ENCODE peak calls at places on chromosomes 6 and 20, in six cellular contexts. C is fibroblast of lung, T is hepatocyte, X is HepG2, W is OCI-LY7, K is K562. R is an unnamed sample. For H3K9me3, H3K4me1 and H3K79me2, the result is how much of the 10 kb centered on the place peaks cover.

GRCh38 chr6:115618311-115618710 is 442.4 kb downstream of the FRK start:
- DNase-seq in C (peak), T (no peak), X (no peak), W (no peak), K (no peak), R (no peak)

GRCh38 chr6:35310265-35310831 is 12.7 kb downstream of the DEF6 start:
- DNase-seq in C (no peak), T (no peak), X (no peak), W (no peak), K (no peak), R (no peak)

GRCh38 chr6:132414332-132414731 is 13.1 kb upstream of the MOXD1 start:
- DNase-seq in C (no peak), T (no peak), X (no peak), W (no peak), K (no peak), R (no peak)

GRCh38 chr20:63027425-63028389 is 20.9 kb upstream of the BHLHE23 start:
- DNase-seq in C (no peak), T (no peak), X (no peak), W (peak), K (no peak), R (no peak)

GRCh38 chr20:43681468-43681942 is 14.6 kb downstream of the MYBL2 start:
- DNase-seq in C (no peak), T (no peak), X (no peak), W (peak), K (no peak), R (no peak)

GRCh38 chr20:50868509-50869495 is 62.4 kb downstream of the ADNP start:
- DNase-seq in C (no peak), T (peak), X (peak), W (no peak), K (no peak), R (no peak)

GRCh38 chr6:40346241-40346640 is 240.9 kb downstream of the LRFN2 start:
- DNase-seq in C (no peak), T (no peak), X (no peak), W (no peak), K (no peak), R (no peak)

GRCh38 chr6:23244300-23244699 is 674.9 kb downstream of the HDGFL1 start:
- DNase-seq in C (peak), T (no peak), X (no peak), W (no peak), K (no peak), R (no peak)

GRCh38 chr6:138403324-138403800 is 661 bp upstream of the HEBP2 start:
- DNase-seq in C (no peak), T (peak), X (no peak), W (peak), K (peak), R (peak)

GRCh38 chr6:140970485-140970884 is 1162.2 kb upstream of the GJE1 start:
- DNase-seq in C (no peak), T (peak), X (no peak), W (no peak), K (no peak), R (no peak)

GRCh38 chr6:48377115-48377514 is 266.1 kb upstream of the PTCHD4 start:
- DNase-seq in C (no peak), T (no peak), X (no peak), W (no peak), K (no peak), R (no peak)

GRCh38 chr6:147418523-147418922 is 90.0 kb upstream of the SAMD5 start:
- DNase-seq in C (no peak), T (no peak), X (no peak), W (no peak), K (no peak), R (no peak)

GRCh38 chr6:67606905-67607828 is 1027.9 kb upstream of the ADGRB3 start:
- DNase-seq in C (peak), T (no peak), X (no peak), W (no peak), K (no peak), R (no peak)

GRCh38 chr20:56574531-56575142 is 41.6 kb downstream of the FAM209B start:
- DNase-seq in C (no peak), T (peak), X (no peak), W (no peak), K (no peak), R (no peak)

GRCh38 chr6:119620846-119621570 is 271.4 kb upstream of the MAN1A1 start:
- DNase-seq in C (peak), T (peak), X (no peak), W (no peak), K (no peak), R (peak)

GRCh38 chr6:80003841-80004198 is 629 bp upstream of the TTK start:
- DNase-seq in C (no peak), T (no peak), X (no peak), W (no peak), K (no peak), R (no peak)

GRCh38 chr20:62476074-62476838 is 461 bp upstream of the GATA5 start:
- DNase-seq in C (no peak), T (no peak), X (no peak), W (no peak), K (peak), R (no peak)

GRCh38 chr6:155142163-155142901 is 121.5 kb upstream of the CLDN20 start:
- DNase-seq in C (no peak), T (no peak), X (no peak), W (no peak), K (no peak), R (no peak)

GRCh38 chr6:157265630-157266029 is 57.7 kb downstream of the TMEM242 start:
- DNase-seq in C (no peak), T (no peak), X (no peak), W (no peak), K (no peak), R (peak)

GRCh38 chr6:115947964-115948541 is 112.6 kb downstream of the FRK start:
- DNase-seq in C (no peak), T (peak), X (peak), W (no peak), K (no peak), R (peak)

GRCh38 chr6:13863699-13864155 is 49.4 kb upstream of the MCUR1 start:
- DNase-seq in C (no peak), T (peak), X (peak), W (no peak), K (no peak), R (peak)

GRCh38 chr20:19913927-19914614 is 103.1 kb upstream of the NAA20 start:
- DNase-seq in C (peak), T (no peak), X (peak), W (no peak), K (no peak), R (peak)

GRCh38 chr6:40293109-40293823 is 293.9 kb downstream of the LRFN2 start:
- DNase-seq in C (no peak), T (no peak), X (no peak), W (no peak), K (no peak), R (no peak)

GRCh38 chr6:169269180-169270076 is 15.8 kb upstream of the THBS2 start:
- DNase-seq in C (peak), T (no peak), X (no peak), W (no peak), K (no peak), R (no peak)

GRCh38 chr6:13485923-13486557 is 1.4 kb downstream of the GFOD1 start:
- DNase-seq in C (peak), T (peak), X (peak), W (peak), K (peak), R (peak)

GRCh38 chr20:8951136-8951535 is 117.8 kb upstream of the PLCB4 start:
- DNase-seq in C (no peak), T (no peak), X (no peak), W (no peak), K (no peak), R (no peak)

GRCh38 chr6:39273394-39273793 is 40.8 kb downstream of the KCNK17 start:
- DNase-seq in C (no peak), T (no peak), X (no peak), W (no peak), K (no peak), R (peak)

GRCh38 chr6:41511443-41512060 is 34.6 kb upstream of the FOXP4 start:
- DNase-seq in C (no peak), T (no peak), X (no peak), W (no peak), K (no peak), R (no peak)

GRCh38 chr20:51306521-51307358 is 235.8 kb downstream of the NFATC2 start:
- DNase-seq in C (peak), T (peak), X (peak), W (peak), K (peak), R (peak)

GRCh38 chr20:15346657-15347280 is 1009.4 kb upstream of the FLRT3 start:
- DNase-seq in C (no peak), T (no peak), X (no peak), W (no peak), K (no peak), R (no peak)

GRCh38 chr6:2765896-2766766 is 938 bp downstream of the WRNIP1 start:
- DNase-seq in C (peak), T (peak), X (no peak), W (peak), K (peak), R (peak)

GRCh38 chr6:2765166-2765895 is at the start of gene WRNIP1:
- DNase-seq in C (peak), T (peak), X (peak), W (peak), K (peak), R (peak)

GRCh38 chr6:2763876-2764540 is 1.2 kb upstream of the WRNIP1 start:
- DNase-seq in C (no peak), T (no peak), X (no peak), W (no peak), K (no peak), R (no peak)

GRCh38 chr6:2763345-2763841 is 1.8 kb upstream of the WRNIP1 start:
- DNase-seq in C (no peak), T (no peak), X (no peak), W (no peak), K (no peak), R (peak)

GRCh38 chr6:2764610-2765165 is 505 bp upstream of the WRNIP1 start:
- DNase-seq in C (peak), T (peak), X (peak), W (peak), K (peak), R (no peak)
- H3K9me3 ChIP-seq in C (under half), T (under half), X (under half), W (under half), K (under half), R (under half)

GRCh38 chr20:48025061-48025515 is 239.8 kb upstream of the SULF2 start:
- DNase-seq in C (peak), T (peak), X (no peak), W (peak), K (no peak), R (peak)
- H3K4me1 ChIP-seq in C (under half), T (under half), X (under half), W (under half), K (under half), R (under half)

GRCh38 chr6:7300890-7301289 is 12.1 kb downstream of the SSR1 start:
- DNase-seq in C (no peak), T (no peak), X (no peak), W (no peak), K (no peak), R (no peak)
- H3K79me2 ChIP-seq in C (under half), T (under half), X (under half), W (under half), K (under half), R (under half)

GRCh38 chr20:29298271-29298590 is 1959.2 kb upstream of the DEFB115 start:
- DNase-seq in C (no peak), T (no peak), X (no peak), W (no peak), K (no peak), R (no peak)
- H3K9me3 ChIP-seq in C (under half), T (under half), X (half or more), W (under half), K (under half), R (under half)

GRCh38 chr6:56757585-56757984 is 114.9 kb upstream of the DST start:
- DNase-seq in C (peak), T (peak), X (peak), W (no peak), K (no peak), R (no peak)

GRCh38 chr6:56758553-56758952 is 115.9 kb upstream of the DST start:
- DNase-seq in C (no peak), T (no peak), X (no peak), W (no peak), K (no peak), R (no peak)

GRCh38 chr6:56759521-56759920 is 116.8 kb upstream of the DST start:
- DNase-seq in C (no peak), T (no peak), X (no peak), W (no peak), K (no peak), R (no peak)

GRCh38 chr6:56758120-56758519 is 115.4 kb upstream of the DST start:
- DNase-seq in C (peak), T (no peak), X (no peak), W (no peak), K (no peak), R (peak)

GRCh38 chr6:56760842-56761241 is 118.2 kb upstream of the DST start:
- DNase-seq in C (no peak), T (no peak), X (no peak), W (no peak), K (no peak), R (no peak)
- H3K4me1 ChIP-seq in C (under half), T (under half), X (under half), W (under half), K (under half), R (under half)

R was measured in PC-9.